ENCODE peak calls at places on chromosomes 4 and X, in six cellular contexts. One of them, this sample, is unnamed.

GRCh38 chr4:183264614-183265013 is 55.5 kb downstream of the CLDN22 start:
- DNase-seq in mesendoderm: no peak
- DNase-seq in fibroblast of lung: peak
- DNase-seq in IMR-90: peak
- DNase-seq in PC-3: no peak
- DNase-seq in neural progenitor cell: no peak
- DNase-seq in this sample: no peak

GRCh38 chr4:32876546-32876945 is 2156.4 kb downstream of the PCDH7 start:
- DNase-seq in mesendoderm: no peak
- DNase-seq in fibroblast of lung: no peak
- DNase-seq in IMR-90: no peak
- DNase-seq in PC-3: no peak
- DNase-seq in neural progenitor cell: no peak
- DNase-seq in this sample: peak

GRCh38 chr4:55032179-55032578 is 93.2 kb downstream of the KDR start:
- DNase-seq in mesendoderm: no peak
- DNase-seq in fibroblast of lung: no peak
- DNase-seq in IMR-90: no peak
- DNase-seq in PC-3: no peak
- DNase-seq in neural progenitor cell: no peak
- DNase-seq in this sample: no peak

GRCh38 chrX:106050054-106050453 is 11.5 kb upstream of the SERPINA7 start:
- DNase-seq in mesendoderm: no peak
- DNase-seq in fibroblast of lung: no peak
- DNase-seq in IMR-90: no peak
- DNase-seq in PC-3: no peak
- DNase-seq in neural progenitor cell: no peak
- DNase-seq in this sample: no peak

GRCh38 chr4:106355193-106355592 is 13.4 kb downstream of the GIMD1 start:
- DNase-seq in mesendoderm: peak
- DNase-seq in fibroblast of lung: no peak
- DNase-seq in IMR-90: no peak
- DNase-seq in PC-3: no peak
- DNase-seq in neural progenitor cell: no peak
- DNase-seq in this sample: no peak

GRCh38 chr4:185730849-185731608 is 81.0 kb downstream of the SORBS2 start:
- DNase-seq in mesendoderm: no peak
- DNase-seq in fibroblast of lung: peak
- DNase-seq in IMR-90: no peak
- DNase-seq in PC-3: no peak
- DNase-seq in neural progenitor cell: no peak
- DNase-seq in this sample: peak

GRCh38 chr4:87058272-87059073 is 123.7 kb downstream of the AFF1 start:
- DNase-seq in mesendoderm: peak
- DNase-seq in fibroblast of lung: no peak
- DNase-seq in IMR-90: no peak
- DNase-seq in PC-3: peak
- DNase-seq in neural progenitor cell: peak
- DNase-seq in this sample: peak

GRCh38 chr4:41258783-41259182 is 2.1 kb downstream of the UCHL1 start:
- DNase-seq in mesendoderm: peak
- DNase-seq in fibroblast of lung: peak
- DNase-seq in IMR-90: peak
- DNase-seq in PC-3: peak
- DNase-seq in neural progenitor cell: peak
- DNase-seq in this sample: peak

GRCh38 chrX:138858438-138858837 is 146.9 kb upstream of the FGF13 start:
- DNase-seq in mesendoderm: peak
- DNase-seq in fibroblast of lung: peak
- DNase-seq in IMR-90: peak
- DNase-seq in PC-3: peak
- DNase-seq in neural progenitor cell: no peak
- DNase-seq in this sample: no peak

GRCh38 chrX:40175416-40176255 is 77.9 kb upstream of the BCOR start:
- DNase-seq in mesendoderm: peak
- DNase-seq in fibroblast of lung: peak
- DNase-seq in IMR-90: no peak
- DNase-seq in PC-3: peak
- DNase-seq in neural progenitor cell: peak
- DNase-seq in this sample: peak

GRCh38 chrX:110825972-110826371 is 30.4 kb upstream of the CHRDL1 start:
- DNase-seq in mesendoderm: no peak
- DNase-seq in fibroblast of lung: no peak
- DNase-seq in IMR-90: no peak
- DNase-seq in PC-3: no peak
- DNase-seq in neural progenitor cell: no peak
- DNase-seq in this sample: no peak

GRCh38 chr4:110289601-110290100 is 91.2 kb upstream of the ELOVL6 start:
- DNase-seq in mesendoderm: peak
- DNase-seq in fibroblast of lung: peak
- DNase-seq in IMR-90: no peak
- DNase-seq in PC-3: no peak
- DNase-seq in neural progenitor cell: no peak
- DNase-seq in this sample: no peak

GRCh38 chr4:153348006-153348405 is 3.5 kb downstream of the MND1 start:
- DNase-seq in mesendoderm: peak
- DNase-seq in fibroblast of lung: peak
- DNase-seq in IMR-90: peak
- DNase-seq in PC-3: peak
- DNase-seq in neural progenitor cell: no peak
- DNase-seq in this sample: no peak

DNA sequence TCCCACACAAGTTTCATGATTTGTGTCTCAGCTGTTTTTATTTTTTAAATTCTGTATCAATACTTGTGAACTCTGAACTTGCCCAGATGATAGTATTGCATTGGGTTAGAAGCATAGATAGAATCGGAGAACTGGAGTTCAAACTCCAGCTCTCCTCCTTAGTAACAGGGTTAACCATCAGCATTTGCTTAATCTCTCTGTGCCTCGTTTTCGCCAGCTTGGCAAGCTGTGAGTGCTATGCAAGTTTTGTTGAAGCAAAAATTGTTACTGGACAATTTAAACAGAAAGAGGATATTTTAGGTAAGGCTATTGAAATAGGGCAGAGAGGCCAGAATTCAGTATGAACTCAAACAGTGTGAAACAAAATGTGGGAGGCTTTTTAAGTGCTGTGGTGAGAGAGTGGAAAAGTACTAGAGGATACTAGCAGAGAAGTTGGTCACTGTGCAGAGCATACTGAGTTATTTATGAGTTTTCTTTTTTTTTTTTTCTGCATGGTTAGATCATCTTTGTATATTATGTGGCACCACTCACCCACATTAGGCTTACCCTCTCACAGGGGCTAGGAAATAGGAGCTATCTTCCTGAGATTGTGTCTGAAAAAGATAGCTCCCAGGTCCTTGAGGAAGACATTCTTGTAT is 1126.5 kb downstream of the FAT4 start:
- DNase-seq in mesendoderm: no peak
- DNase-seq in fibroblast of lung: peak
- DNase-seq in IMR-90: peak
- DNase-seq in PC-3: no peak
- DNase-seq in neural progenitor cell: no peak
- DNase-seq in this sample: no peak
- H3K9ac ChIP-seq in mesendoderm: no peak
- H3K9ac ChIP-seq in fibroblast of lung: no peak
- H3K9ac ChIP-seq in IMR-90: no peak
- H3K9ac ChIP-seq in PC-3: no peak
- H3K9ac ChIP-seq in neural progenitor cell: no peak
- H3K9ac ChIP-seq in this sample: no peak

GRCh38 chr4:24102621-24103020 is 212.8 kb upstream of the PPARGC1A start:
- DNase-seq in mesendoderm: no peak
- DNase-seq in fibroblast of lung: no peak
- DNase-seq in IMR-90: no peak
- DNase-seq in PC-3: no peak
- DNase-seq in neural progenitor cell: no peak
- DNase-seq in this sample: no peak

GRCh38 chr4:24105183-24106039 is 215.6 kb upstream of the PPARGC1A start:
- DNase-seq in mesendoderm: peak
- DNase-seq in fibroblast of lung: peak
- DNase-seq in IMR-90: peak
- DNase-seq in PC-3: peak
- DNase-seq in neural progenitor cell: no peak
- DNase-seq in this sample: peak

GRCh38 chr4:24104173-24104572 is 214.3 kb upstream of the PPARGC1A start:
- DNase-seq in mesendoderm: peak
- DNase-seq in fibroblast of lung: peak
- DNase-seq in IMR-90: peak
- DNase-seq in PC-3: no peak
- DNase-seq in neural progenitor cell: no peak
- DNase-seq in this sample: peak

GRCh38 chr4:24103434-24104168 is 213.8 kb upstream of the PPARGC1A start:
- DNase-seq in mesendoderm: no peak
- DNase-seq in fibroblast of lung: peak
- DNase-seq in IMR-90: peak
- DNase-seq in PC-3: no peak
- DNase-seq in neural progenitor cell: no peak
- DNase-seq in this sample: no peak
- H3K9ac ChIP-seq in mesendoderm: no peak
- H3K9ac ChIP-seq in fibroblast of lung: no peak
- H3K9ac ChIP-seq in IMR-90: peak
- H3K9ac ChIP-seq in PC-3: no peak
- H3K9ac ChIP-seq in neural progenitor cell: no peak
- H3K9ac ChIP-seq in this sample: no peak

GRCh38 chrX:77422886-77423648 is 24.1 kb upstream of the FGF16 start:
- DNase-seq in mesendoderm: peak
- DNase-seq in fibroblast of lung: no peak
- DNase-seq in IMR-90: no peak
- DNase-seq in PC-3: no peak
- DNase-seq in neural progenitor cell: peak
- DNase-seq in this sample: no peak
- H3K9ac ChIP-seq in mesendoderm: no peak
- H3K9ac ChIP-seq in fibroblast of lung: no peak
- H3K9ac ChIP-seq in IMR-90: no peak
- H3K9ac ChIP-seq in PC-3: no peak
- H3K9ac ChIP-seq in neural progenitor cell: no peak
- H3K9ac ChIP-seq in this sample: no peak

GRCh38 chr4:126682250-126682649 is 950.5 kb upstream of the INTU start:
- DNase-seq in mesendoderm: no peak
- DNase-seq in fibroblast of lung: no peak
- DNase-seq in IMR-90: no peak
- DNase-seq in PC-3: no peak
- DNase-seq in neural progenitor cell: no peak
- DNase-seq in this sample: no peak
- H3K9ac ChIP-seq in mesendoderm: no peak
- H3K9ac ChIP-seq in fibroblast of lung: no peak
- H3K9ac ChIP-seq in IMR-90: no peak
- H3K9ac ChIP-seq in PC-3: no peak
- H3K9ac ChIP-seq in neural progenitor cell: no peak
- H3K9ac ChIP-seq in this sample: no peak

DNA sequence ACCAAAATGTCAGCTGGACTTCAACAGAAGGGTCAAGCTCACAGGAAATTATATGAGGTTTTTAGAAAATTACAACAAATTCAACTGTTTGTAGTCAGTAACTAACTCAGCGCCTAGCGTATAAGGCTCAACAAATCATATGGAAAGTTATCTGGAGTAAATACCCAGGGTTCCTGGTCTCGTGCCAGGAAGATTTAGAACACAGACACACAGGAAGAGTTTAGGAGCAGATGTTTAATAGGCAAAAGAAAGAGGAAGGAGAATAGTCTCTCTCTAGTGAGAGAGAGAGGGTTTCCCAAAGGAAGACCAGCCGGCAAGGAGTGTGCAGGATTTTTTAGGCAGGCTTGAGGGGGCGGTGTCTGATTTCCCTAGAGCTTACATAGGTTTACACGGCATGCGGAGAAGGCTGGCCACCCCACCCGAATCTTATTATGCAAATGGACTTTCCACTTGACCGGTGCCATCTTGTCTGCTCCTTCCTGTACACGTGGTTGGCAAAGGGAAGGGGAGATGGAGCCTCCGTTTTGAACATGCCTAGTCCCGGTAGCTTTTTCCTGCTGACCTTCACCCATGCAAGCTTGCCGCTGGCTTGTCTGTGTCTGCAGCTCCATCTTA is 284.0 kb upstream of the FRG1 start:
- DNase-seq in mesendoderm: no peak
- DNase-seq in fibroblast of lung: no peak
- DNase-seq in IMR-90: no peak
- DNase-seq in PC-3: no peak
- DNase-seq in neural progenitor cell: no peak
- DNase-seq in this sample: peak
- H3K9ac ChIP-seq in mesendoderm: no peak
- H3K9ac ChIP-seq in fibroblast of lung: no peak
- H3K9ac ChIP-seq in IMR-90: no peak
- H3K9ac ChIP-seq in PC-3: no peak
- H3K9ac ChIP-seq in neural progenitor cell: no peak
- H3K9ac ChIP-seq in this sample: no peak

DNA sequence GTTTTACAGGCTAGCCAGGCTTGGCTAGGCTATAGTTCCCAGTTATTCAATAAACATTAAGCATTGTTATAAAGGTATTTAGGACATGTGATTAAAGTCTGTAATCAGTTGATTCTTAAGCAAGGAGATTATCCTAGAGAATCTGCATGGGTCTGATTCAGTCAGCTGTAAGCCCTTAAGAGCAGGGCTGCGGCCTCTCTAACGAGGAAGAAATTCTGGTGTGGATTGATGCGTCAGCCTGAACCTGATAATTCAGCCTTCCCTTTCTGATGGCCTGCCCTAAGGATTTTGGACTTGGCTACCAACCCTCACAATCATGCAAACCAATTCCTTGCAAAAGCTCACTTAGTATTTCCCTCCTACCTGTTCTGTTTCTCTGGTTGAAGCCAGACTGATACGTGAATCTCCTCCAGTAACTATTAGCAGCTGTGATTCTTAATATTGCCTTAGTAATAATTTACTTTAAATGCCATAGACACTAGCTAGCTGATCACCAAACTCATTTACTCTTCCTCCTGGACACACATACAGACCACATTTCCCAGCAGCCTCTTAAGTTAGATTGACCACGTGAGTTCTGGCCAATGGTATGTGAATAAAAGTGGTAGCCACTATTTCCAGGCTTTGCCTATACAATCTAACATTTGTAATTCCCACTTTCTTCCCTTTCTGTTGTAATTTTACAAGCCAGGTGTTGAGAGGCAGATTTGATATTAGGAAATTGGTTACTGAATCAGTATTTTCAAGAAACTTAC is 678.0 kb upstream of the INTU start:
- DNase-seq in mesendoderm: peak
- DNase-seq in fibroblast of lung: no peak
- DNase-seq in IMR-90: no peak
- DNase-seq in PC-3: no peak
- DNase-seq in neural progenitor cell: peak
- DNase-seq in this sample: no peak
- H3K9ac ChIP-seq in mesendoderm: no peak
- H3K9ac ChIP-seq in fibroblast of lung: no peak
- H3K9ac ChIP-seq in IMR-90: no peak
- H3K9ac ChIP-seq in PC-3: no peak
- H3K9ac ChIP-seq in neural progenitor cell: no peak
- H3K9ac ChIP-seq in this sample: no peak